ENCODE peak calls at places on chromosome 11, in seven cellular contexts. T is stomach, O is IMR-90, N is B cell, D is sigmoid colon, A is epithelial cell of esophagus, R is heart right ventricle. Y is an unnamed sample.

GRCh38 chr11:5596611-5597201 is at the start of gene TRIM6:
- DNase-seq in T (peak; percentile 35), O (peak; percentile 35), N (peak; percentile 23), D (peak; percentile 83), A (peak; percentile 23), R (peak; percentile 51), Y (peak; percentile 55)

GRCh38 chr11:93740031-93740801 is 1.1 kb downstream of the TAF1D start:
- DNase-seq in T (no peak), O (peak; percentile 56), N (peak; percentile 37), D (no peak), A (peak; percentile 59), R (no peak), Y (no peak)

GRCh38 chr11:78419327-78419726 is 1.7 kb upstream of the GAB2 start:
- DNase-seq in T (peak; percentile 42), O (peak; percentile 99), N (no peak), D (peak; percentile 86), A (peak; percentile 90), R (peak; percentile 44), Y (peak; percentile 59)

GRCh38 chr11:29005401-29005980 is 897.3 kb downstream of the METTL15 start:
- DNase-seq in T (no peak), O (no peak), N (no peak), D (no peak), A (peak; percentile 15), R (no peak), Y (no peak)

GRCh38 chr11:121563900-121564822 is 111.4 kb upstream of the SORL1-AS1 start:
- DNase-seq in T (no peak), O (peak; percentile 33), N (no peak), D (no peak), A (no peak), R (no peak), Y (no peak)

GRCh38 chr11:101128571-101129202 is 926 bp downstream of the PGR start:
- DNase-seq in T (no peak), O (no peak), N (no peak), D (peak; percentile 68), A (no peak), R (peak; percentile 5), Y (peak; percentile 52)

GRCh38 chr11:15683528-15683927 is 568.8 kb downstream of the INSC start:
- DNase-seq in T (no peak), O (no peak), N (no peak), D (no peak), A (no peak), R (no peak), Y (no peak)

GRCh38 chr11:32391965-32392553 is 43.3 kb downstream of the WT1 start:
- DNase-seq in T (no peak), O (peak; percentile 70), N (no peak), D (no peak), A (no peak), R (no peak), Y (no peak)

GRCh38 chr11:528166-528814 is 7.1 kb downstream of the HRAS start:
- DNase-seq in T (no peak), O (no peak), N (no peak), D (no peak), A (no peak), R (no peak), Y (peak; percentile 57)

GRCh38 chr11:14357843-14358728 is 897 bp downstream of the RRAS2 start:
- DNase-seq in T (peak; percentile 63), O (peak; percentile 54), N (peak; percentile 70), D (peak; percentile 73), A (peak; percentile 81), R (peak; percentile 41), Y (peak; percentile 58)

GRCh38 chr11:131693756-131694155 is 323.3 kb downstream of the NTM start:
- DNase-seq in T (no peak), O (no peak), N (no peak), D (no peak), A (no peak), R (no peak), Y (no peak)

GRCh38 chr11:134362192-134362901 is 30.6 kb downstream of the GLB1L2 start:
- DNase-seq in T (no peak), O (no peak), N (no peak), D (peak; percentile 60), A (no peak), R (no peak), Y (peak; percentile 33)

GRCh38 chr11:45208135-45208534 is 61.7 kb downstream of the PRDM11 start:
- DNase-seq in T (no peak), O (no peak), N (no peak), D (no peak), A (no peak), R (no peak), Y (no peak)

GRCh38 chr11:90178751-90179150 is 44.1 kb downstream of the CHORDC1 start:
- DNase-seq in T (no peak), O (no peak), N (no peak), D (no peak), A (peak; percentile 86), R (no peak), Y (no peak)

GRCh38 chr11:32069361-32070058 is 21.4 kb upstream of the RCN1 start:
- DNase-seq in T (no peak), O (no peak), N (no peak), D (no peak), A (peak; percentile 41), R (no peak), Y (no peak)

GRCh38 chr11:88377151-88377550 is 39.6 kb upstream of the CTSC start:
- DNase-seq in T (no peak), O (peak; percentile 67), N (no peak), D (no peak), A (no peak), R (no peak), Y (no peak)

GRCh38 chr11:92125316-92125715 is 99.3 kb upstream of the FAT3 start:
- DNase-seq in T (no peak), O (no peak), N (no peak), D (no peak), A (no peak), R (no peak), Y (no peak)

GRCh38 chr11:70908223-70908622 is 344.2 kb downstream of the SHANK2 start:
- DNase-seq in T (no peak), O (no peak), N (no peak), D (peak; percentile 90), A (no peak), R (no peak), Y (no peak)

GRCh38 chr11:27161071-27161470 is 120.5 kb downstream of the BBOX1 start:
- DNase-seq in T (no peak), O (peak; percentile 68), N (no peak), D (no peak), A (peak; percentile 34), R (no peak), Y (no peak)

GRCh38 chr11:86211619-86212018 is 32.9 kb upstream of the EED start:
- DNase-seq in T (no peak), O (no peak), N (no peak), D (no peak), A (peak; percentile 70), R (no peak), Y (no peak)

GRCh38 chr11:67648796-67649613 is 1.5 kb downstream of the ACY3 start:
- DNase-seq in T (no peak), O (no peak), N (peak; percentile 68), D (peak; percentile 61), A (no peak), R (no peak), Y (no peak)

GRCh38 chr11:67646535-67647336 is 3.8 kb downstream of the ACY3 start:
- DNase-seq in T (no peak), O (no peak), N (peak; percentile 86), D (no peak), A (no peak), R (no peak), Y (no peak)

GRCh38 chr11:67647471-67647870 is 3.1 kb downstream of the ACY3 start:
- DNase-seq in T (no peak), O (no peak), N (no peak), D (no peak), A (no peak), R (no peak), Y (no peak)

GRCh38 chr11:67649634-67650540 is 643 bp downstream of the ACY3 start:
- DNase-seq in T (no peak), O (no peak), N (no peak), D (peak; percentile 56), A (no peak), R (no peak), Y (no peak)

GRCh38 chr11:67648140-67648795 is 2.3 kb downstream of the ACY3 start:
- DNase-seq in T (peak; percentile 63), O (no peak), N (peak; percentile 84), D (no peak), A (no peak), R (no peak), Y (no peak)
- TF ChIP-seq CTCF in T (no peak), O (no peak), N (peak; percentile 72), D (no peak), A (no peak), R (no peak), Y (no peak)

GRCh38 chr11:1763796-1764661 is at the start of gene CTSD:
- DNase-seq in T (peak; percentile 94), O (peak; percentile 69), N (peak; percentile 90), D (peak; percentile 94), A (peak; percentile 79), R (peak; percentile 88), Y (peak; percentile 96)
- TF ChIP-seq CTCF in T (no peak), O (no peak), N (peak; percentile 8), D (no peak), A (no peak), R (no peak), Y (peak; percentile 7)

GRCh38 chr11:12087075-12087775 is 23.2 kb upstream of the MICAL2 start:
- DNase-seq in T (no peak), O (peak; percentile 78), N (no peak), D (no peak), A (peak; percentile 89), R (no peak), Y (peak; percentile 38)
- TF ChIP-seq CTCF in T (no peak), O (peak; percentile 24), N (no peak), D (no peak), A (peak; percentile 56), R (no peak), Y (peak; percentile 13)

DNA sequence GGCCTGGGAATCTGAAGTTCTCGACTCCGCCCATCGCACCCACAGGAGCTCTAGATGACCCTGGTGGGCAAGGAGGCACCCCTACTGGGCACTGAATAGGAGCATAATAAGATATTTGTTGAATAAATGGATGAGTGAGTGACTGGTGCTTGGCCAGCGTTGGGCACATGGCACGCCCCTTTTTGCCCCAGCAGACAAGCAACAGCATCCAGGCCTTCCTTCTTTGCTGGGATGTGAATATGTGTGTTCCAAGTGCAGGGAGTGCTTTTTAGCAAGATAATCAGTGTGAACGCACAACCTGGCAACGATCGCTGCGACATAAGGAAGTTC is 450 bp upstream of the CELF1 start:
- DNase-seq in T (peak; percentile 27), O (no peak), N (no peak), D (no peak), A (peak; percentile 53), R (no peak), Y (no peak)
- TF ChIP-seq CTCF in T (no peak), O (no peak), N (peak; percentile 67), D (no peak), A (no peak), R (no peak), Y (no peak)

Y was measured in psoas muscle.